ENCODE peak calls at places on chromosomes 5 and 9, in five cellular contexts. W, V, A, E and Y are unnamed samples. For H3K36me3, the result is how much of the 10 kb centered on the place peaks cover.

GRCh38 chr9:23160952-23161469 is 665.0 kb downstream of the ELAVL2 start:
- DNase-seq in W (no peak), V (no peak), A (no peak), E (no peak), Y (no peak)

GRCh38 chr5:117539692-117540091 is 965.1 kb upstream of the SEMA6A start:
- DNase-seq in W (no peak), V (no peak), A (no peak), E (no peak), Y (no peak)

GRCh38 chr5:38420691-38421395 is 135.6 kb downstream of the LIFR start:
- DNase-seq in W (peak), V (peak), A (no peak), E (peak), Y (no peak)

GRCh38 chr5:5332287-5332686 is 90.2 kb upstream of the ICE1 start:
- DNase-seq in W (no peak), V (no peak), A (no peak), E (no peak), Y (no peak)

GRCh38 chr9:134617246-134617645 is 24.4 kb upstream of the COL5A1 start:
- DNase-seq in W (peak), V (no peak), A (no peak), E (peak), Y (no peak)

GRCh38 chr9:35748239-35748857 is 680 bp downstream of the GBA2 start:
- DNase-seq in W (no peak), V (no peak), A (no peak), E (peak), Y (no peak)

GRCh38 chr9:78280982-78281668 is 15.8 kb upstream of the PSAT1 start:
- DNase-seq in W (peak), V (peak), A (no peak), E (peak), Y (no peak)

GRCh38 chr5:93164690-93165089 is 416.3 kb downstream of the NR2F1-AS1 start:
- DNase-seq in W (no peak), V (peak), A (no peak), E (peak), Y (no peak)

GRCh38 chr5:78162253-78162862 is 132.1 kb downstream of the AP3B1 start:
- DNase-seq in W (no peak), V (peak), A (no peak), E (no peak), Y (no peak)

GRCh38 chr5:1801954-1802295 is 718 bp downstream of the NDUFS6 start:
- DNase-seq in W (no peak), V (no peak), A (no peak), E (no peak), Y (no peak)

GRCh38 chr5:80864706-80865435 is 95.3 kb upstream of the RASGRF2 start:
- DNase-seq in W (no peak), V (no peak), A (no peak), E (no peak), Y (no peak)

GRCh38 chr5:144566747-144567415 is 396.2 kb downstream of the KCTD16 start:
- DNase-seq in W (no peak), V (no peak), A (no peak), E (no peak), Y (peak)

GRCh38 chr9:114538241-114538640 is 33.0 kb upstream of the WHRN start:
- DNase-seq in W (no peak), V (no peak), A (peak), E (peak), Y (peak)

GRCh38 chr9:124399323-124399962 is 15.8 kb downstream of the PSMB7 start:
- DNase-seq in W (no peak), V (peak), A (no peak), E (no peak), Y (no peak)

GRCh38 chr9:135884328-135885035 is 22.9 kb downstream of the CAMSAP1 start:
- DNase-seq in W (no peak), V (peak), A (no peak), E (no peak), Y (no peak)

GRCh38 chr5:113122053-113122452 is 145.5 kb downstream of the DCP2 start:
- DNase-seq in W (no peak), V (peak), A (no peak), E (no peak), Y (no peak)

GRCh38 chr5:127296321-127296720 is 5.7 kb downstream of the MEGF10 start:
- DNase-seq in W (no peak), V (no peak), A (no peak), E (no peak), Y (no peak)

GRCh38 chr5:159336586-159337290 is 6.5 kb upstream of the IL12B start:
- DNase-seq in W (no peak), V (no peak), A (no peak), E (no peak), Y (no peak)

GRCh38 chr5:17365756-17366155 is 132.3 kb upstream of the TAF11L2 start:
- DNase-seq in W (no peak), V (no peak), A (no peak), E (no peak), Y (no peak)

GRCh38 chr5:115796656-115797055 is 19.8 kb downstream of the CDO1 start:
- DNase-seq in W (peak), V (no peak), A (no peak), E (no peak), Y (no peak)

GRCh38 chr5:35884125-35884788 is 27.6 kb downstream of the IL7R start:
- DNase-seq in W (no peak), V (peak), A (no peak), E (no peak), Y (no peak)

GRCh38 chr9:132372177-132373095 is 17.6 kb upstream of the SETX start:
- DNase-seq in W (peak), V (peak), A (no peak), E (peak), Y (no peak)

GRCh38 chr5:106601605-106602004 is 1069.1 kb downstream of the EFNA5 start:
- DNase-seq in W (no peak), V (peak), A (no peak), E (no peak), Y (no peak)

GRCh38 chr5:112866739-112867138 is 5.7 kb downstream of the SRP19 start:
- DNase-seq in W (no peak), V (no peak), A (no peak), E (no peak), Y (no peak)

GRCh38 chr5:131998431-131999040 is 12.9 kb downstream of the ACSL6 start:
- DNase-seq in W (no peak), V (no peak), A (no peak), E (no peak), Y (no peak)

GRCh38 chr9:125586173-125586512 is 120.9 kb downstream of the MAPKAP1 start:
- DNase-seq in W (no peak), V (no peak), A (no peak), E (no peak), Y (no peak)

DNA sequence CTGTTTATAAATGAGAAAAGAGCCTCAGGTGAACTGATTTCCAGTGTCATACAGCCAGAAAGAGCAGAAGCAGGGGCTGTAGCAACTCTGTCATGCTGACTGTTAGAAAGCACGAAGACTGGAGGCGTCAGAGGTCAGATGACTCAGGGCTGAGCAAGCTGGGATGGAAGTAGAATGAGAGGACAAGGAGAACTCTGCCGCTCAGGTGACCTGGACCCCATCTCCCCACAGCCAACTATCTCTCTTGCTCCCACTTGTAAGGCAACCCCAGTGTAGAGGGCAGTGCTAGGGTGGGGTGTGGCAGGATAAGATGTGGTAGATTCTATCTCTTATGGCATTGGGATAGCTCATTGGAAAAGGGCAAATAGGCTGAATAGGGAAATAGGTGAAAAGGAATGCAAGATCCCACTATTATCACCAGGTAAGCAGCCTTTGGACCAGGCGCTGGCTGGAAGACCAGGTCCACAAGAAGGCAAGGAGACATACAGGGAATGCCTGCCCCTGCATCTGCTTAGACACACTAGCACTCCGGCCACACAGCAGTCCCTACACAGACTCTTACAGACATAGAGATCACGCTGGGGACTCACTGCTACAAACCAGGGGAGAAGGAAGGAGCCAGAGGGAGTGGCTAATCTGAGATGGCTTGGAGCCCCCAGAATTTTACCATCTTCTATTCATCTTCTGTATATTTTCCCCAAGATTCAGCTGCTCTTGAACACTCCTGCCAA is 21.2 kb upstream of the LOX start:
- DNase-seq in W (no peak), V (peak), A (no peak), E (no peak), Y (no peak)
- H3K4me3 ChIP-seq in W (no peak), V (no peak), A (no peak), E (no peak), Y (no peak)

GRCh38 chr5:79227484-79227995 is 8.4 kb upstream of the JMY start:
- DNase-seq in W (no peak), V (no peak), A (no peak), E (no peak), Y (no peak)

GRCh38 chr5:79225441-79225840 is 10.5 kb upstream of the JMY start:
- DNase-seq in W (no peak), V (no peak), A (no peak), E (no peak), Y (no peak)

GRCh38 chr5:79229357-79230174 is 6.4 kb upstream of the JMY start:
- DNase-seq in W (no peak), V (no peak), A (no peak), E (no peak), Y (no peak)

GRCh38 chr5:79225026-79225425 is 10.9 kb upstream of the JMY start:
- DNase-seq in W (no peak), V (no peak), A (no peak), E (no peak), Y (no peak)

GRCh38 chr5:79224275-79224984 is 11.5 kb upstream of the JMY start:
- DNase-seq in W (no peak), V (no peak), A (no peak), E (no peak), Y (no peak)
- H3K36me3 ChIP-seq in W (under half), V (under half), A (under half), E (under half), Y (under half)

GRCh38 chr9:105296445-105296844 is 52.0 kb downstream of the SLC44A1 start:
- DNase-seq in W (no peak), V (no peak), A (no peak), E (no peak), Y (no peak)
- H3K4me3 ChIP-seq in W (no peak), V (no peak), A (no peak), E (no peak), Y (no peak)

DNA sequence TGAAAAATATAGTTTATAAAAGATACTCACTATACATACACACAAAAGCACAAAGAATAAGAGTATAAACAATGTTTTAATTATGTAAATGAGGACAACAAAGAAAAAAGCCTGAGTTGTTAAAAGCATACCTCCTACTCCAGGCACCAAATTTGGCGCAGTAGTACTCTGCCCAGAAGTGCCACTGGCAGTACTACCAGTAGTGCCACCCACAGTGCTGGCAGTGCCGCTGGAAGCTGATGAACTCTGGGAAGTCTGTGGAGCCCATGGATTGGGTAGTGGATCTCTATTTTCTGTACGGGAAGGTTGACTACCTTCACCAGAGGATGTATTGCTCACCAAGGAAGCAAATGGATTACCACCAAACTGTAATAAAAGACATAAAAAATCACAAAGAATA is 30.2 kb downstream of the UBQLN1 start:
- DNase-seq in W (no peak), V (no peak), A (no peak), E (no peak), Y (no peak)
- H3K36me3 ChIP-seq in W (half or more), V (under half), A (half or more), E (under half), Y (under half)

GRCh38 chr5:176810687-176811501 is 535 bp downstream of the UNC5A start:
- DNase-seq in W (no peak), V (peak), A (no peak), E (no peak), Y (no peak)
- H3K4me3 ChIP-seq in W (peak), V (peak), A (no peak), E (no peak), Y (peak)

DNA sequence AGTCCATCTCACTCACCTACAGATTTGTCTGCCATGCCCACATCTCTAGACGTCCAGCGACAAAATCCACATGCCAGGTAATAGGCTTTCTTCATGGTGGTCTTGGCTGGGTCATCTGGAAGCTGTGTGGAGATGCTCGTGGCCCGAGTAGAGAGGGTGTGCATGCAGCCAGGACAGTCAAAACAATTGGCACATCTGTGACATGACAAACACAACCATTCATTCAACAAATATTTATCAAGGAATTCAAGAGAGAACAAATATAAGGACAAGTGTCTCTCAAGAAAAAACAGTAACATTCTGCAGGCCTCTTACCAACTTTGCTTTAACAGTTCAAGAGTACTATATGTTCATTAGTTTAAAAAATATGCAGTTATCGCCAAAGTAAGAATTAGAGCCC is 5.4 kb downstream of the DCTN4 start:
- DNase-seq in W (no peak), V (no peak), A (no peak), E (no peak), Y (no peak)
- H3K36me3 ChIP-seq in W (half or more), V (under half), A (under half), E (under half), Y (under half)

DNA sequence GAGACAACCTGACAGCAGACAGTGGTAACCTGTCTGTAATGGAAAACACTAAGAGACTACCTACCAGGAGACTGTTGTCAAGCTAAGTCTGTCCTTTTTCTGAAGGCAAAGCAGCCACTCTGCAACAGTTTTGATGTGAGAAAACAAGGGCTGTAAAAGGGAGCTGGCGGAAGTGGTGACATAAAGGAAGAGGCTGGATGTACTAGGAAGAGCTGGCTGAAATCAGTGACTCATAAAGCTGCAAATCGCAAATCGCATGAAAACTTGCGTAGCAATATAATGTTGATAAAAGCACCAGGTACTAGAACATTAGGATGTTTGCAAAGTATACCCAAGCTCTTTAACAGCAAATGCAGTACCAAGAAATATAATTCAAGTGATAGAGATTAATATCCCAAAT is 1.4 kb downstream of the NSUN2 start:
- DNase-seq in W (no peak), V (peak), A (no peak), E (no peak), Y (no peak)
- H3K4me3 ChIP-seq in W (no peak), V (peak), A (no peak), E (no peak), Y (no peak)